ENCODE peak calls at places on chromosomes 2 and 18, in four cellular contexts. Q is CD8-positive, alpha-beta memory T cell; Y is NCI-H748 treated with DMSO at 0.1 percent for 48 hours; J is lower leg skin. N is an unnamed sample.

GRCh38 chr2:230319211-230319862 is 7.7 kb upstream of the SP140L start:
- DNase-seq in Q (peak; percentile 35), Y (no peak), J (no peak), N (peak; percentile 66)

GRCh38 chr18:2515908-2516625 is 55.2 kb downstream of the METTL4 start:
- DNase-seq in Q (no peak), Y (no peak), J (no peak), N (no peak)

GRCh38 chr2:42124051-42124813 is 44.9 kb upstream of the EML4 start:
- DNase-seq in Q (no peak), Y (no peak), J (no peak), N (no peak)

GRCh38 chr2:15038373-15039364 is 406.2 kb downstream of the LRATD1 start:
- DNase-seq in Q (no peak), Y (no peak), J (no peak), N (no peak)

GRCh38 chr2:241532168-241532567 is 23.8 kb upstream of the STK25 start:
- DNase-seq in Q (no peak), Y (no peak), J (no peak), N (no peak)

GRCh38 chr2:178770518-178770917 is 36.7 kb downstream of the TTN start:
- DNase-seq in Q (no peak), Y (no peak), J (no peak), N (no peak)

GRCh38 chr2:188142636-188143035 is 149.0 kb upstream of the GULP1 start:
- DNase-seq in Q (no peak), Y (no peak), J (no peak), N (no peak)

GRCh38 chr2:17620280-17620679 is 79.8 kb downstream of the VSNL1 start:
- DNase-seq in Q (no peak), Y (no peak), J (peak; percentile 78), N (no peak)

GRCh38 chr2:197675711-197676188 is 363 bp upstream of the RFTN2 start:
- DNase-seq in Q (no peak), Y (no peak), J (no peak), N (no peak)

GRCh38 chr2:238821391-238821790 is 26.5 kb upstream of the TWIST2 start:
- DNase-seq in Q (no peak), Y (no peak), J (no peak), N (no peak)

GRCh38 chr2:86790828-86791561 is at the start of gene CD8A:
- DNase-seq in Q (peak; percentile 78), Y (no peak), J (no peak), N (peak; percentile 68)

GRCh38 chr2:23495661-23496114 is 110.7 kb downstream of the KLHL29 start:
- DNase-seq in Q (no peak), Y (no peak), J (no peak), N (no peak)

GRCh38 chr18:34658101-34658500 is 52.0 kb upstream of the DTNA start:
- DNase-seq in Q (no peak), Y (no peak), J (no peak), N (no peak)

GRCh38 chr2:230668184-230668938 is 44.3 kb upstream of the CAB39 start:
- DNase-seq in Q (no peak), Y (no peak), J (no peak), N (no peak)

GRCh38 chr18:44996261-44996660 is 315.6 kb downstream of the SETBP1 start:
- DNase-seq in Q (no peak), Y (no peak), J (no peak), N (no peak)

GRCh38 chr2:20219763-20220380 is 5.1 kb downstream of the SDC1 start:
- DNase-seq in Q (no peak), Y (no peak), J (no peak), N (no peak)

N was measured in CD8-positive, alpha-beta T cell.